ENCODE peak calls at places on chromosome 16, in six cellular contexts. One of them, this sample, is unnamed.
A peak's percentile ranks its signal among the peaks of the same experiment; 100 is the strongest.

GRCh38 chr16:78022347-78022746 is at the start of gene CLEC3A:
- DNase-seq in pancreas: no peak
- DNase-seq in kidney epithelial cell: no peak
- DNase-seq in stomach: no peak
- DNase-seq in PC-9: no peak
- DNase-seq in bronchial epithelial cell: no peak
- DNase-seq in this sample: no peak

GRCh38 chr16:70512456-70512855 is 10.9 kb downstream of the COG4 start:
- DNase-seq in pancreas: no peak
- DNase-seq in kidney epithelial cell: no peak
- DNase-seq in stomach: no peak
- DNase-seq in PC-9: no peak
- DNase-seq in bronchial epithelial cell: peak; percentile 94
- DNase-seq in this sample: no peak

GRCh38 chr16:71569621-71570020 is 7.3 kb downstream of the TAT start:
- DNase-seq in pancreas: no peak
- DNase-seq in kidney epithelial cell: no peak
- DNase-seq in stomach: no peak
- DNase-seq in PC-9: no peak
- DNase-seq in bronchial epithelial cell: no peak
- DNase-seq in this sample: no peak

GRCh38 chr16:11964761-11965539 is at the start of gene TNFRSF17:
- DNase-seq in pancreas: no peak
- DNase-seq in kidney epithelial cell: no peak
- DNase-seq in stomach: no peak
- DNase-seq in PC-9: no peak
- DNase-seq in bronchial epithelial cell: no peak
- DNase-seq in this sample: no peak

GRCh38 chr16:30348929-30349328 is 6.2 kb downstream of the CD2BP2 start:
- DNase-seq in pancreas: no peak
- DNase-seq in kidney epithelial cell: no peak
- DNase-seq in stomach: no peak
- DNase-seq in PC-9: no peak
- DNase-seq in bronchial epithelial cell: no peak
- DNase-seq in this sample: peak; percentile 19

GRCh38 chr16:54374136-54374535 is 87.5 kb upstream of the IRX3 start:
- DNase-seq in pancreas: no peak
- DNase-seq in kidney epithelial cell: peak; percentile 19
- DNase-seq in stomach: no peak
- DNase-seq in PC-9: no peak
- DNase-seq in bronchial epithelial cell: no peak
- DNase-seq in this sample: no peak

GRCh38 chr16:27364493-27365141 is 37.4 kb upstream of the IL21R start:
- DNase-seq in pancreas: no peak
- DNase-seq in kidney epithelial cell: no peak
- DNase-seq in stomach: peak; percentile 62
- DNase-seq in PC-9: peak; percentile 51
- DNase-seq in bronchial epithelial cell: peak; percentile 86
- DNase-seq in this sample: peak; percentile 67

GRCh38 chr16:57711-58110 is 4.1 kb downstream of the SNRNP25 start:
- DNase-seq in pancreas: no peak
- DNase-seq in kidney epithelial cell: no peak
- DNase-seq in stomach: no peak
- DNase-seq in PC-9: no peak
- DNase-seq in bronchial epithelial cell: no peak
- DNase-seq in this sample: no peak

GRCh38 chr16:61831351-61831933 is 204.8 kb downstream of the CDH8 start:
- DNase-seq in pancreas: no peak
- DNase-seq in kidney epithelial cell: no peak
- DNase-seq in stomach: no peak
- DNase-seq in PC-9: no peak
- DNase-seq in bronchial epithelial cell: no peak
- DNase-seq in this sample: no peak

GRCh38 chr16:69376393-69377059 is 9.3 kb downstream of the TERF2 start:
- DNase-seq in pancreas: no peak
- DNase-seq in kidney epithelial cell: no peak
- DNase-seq in stomach: no peak
- DNase-seq in PC-9: no peak
- DNase-seq in bronchial epithelial cell: no peak
- DNase-seq in this sample: no peak

GRCh38 chr16:46918400-46918799 is 34.2 kb downstream of the GPT2 start:
- DNase-seq in pancreas: no peak
- DNase-seq in kidney epithelial cell: no peak
- DNase-seq in stomach: no peak
- DNase-seq in PC-9: no peak
- DNase-seq in bronchial epithelial cell: no peak
- DNase-seq in this sample: no peak

GRCh38 chr16:11201498-11202259 is 54.3 kb downstream of the SOCS1 start:
- DNase-seq in pancreas: no peak
- DNase-seq in kidney epithelial cell: peak; percentile 63
- DNase-seq in stomach: peak; percentile 41
- DNase-seq in PC-9: peak; percentile 89
- DNase-seq in bronchial epithelial cell: peak; percentile 93
- DNase-seq in this sample: no peak

GRCh38 chr16:52526830-52527229 is 20.1 kb downstream of the TOX3 start:
- DNase-seq in pancreas: no peak
- DNase-seq in kidney epithelial cell: no peak
- DNase-seq in stomach: no peak
- DNase-seq in PC-9: no peak
- DNase-seq in bronchial epithelial cell: no peak
- DNase-seq in this sample: no peak

GRCh38 chr16:88309905-88310259 is 72.9 kb upstream of the ZNF469 start:
- DNase-seq in pancreas: no peak
- DNase-seq in kidney epithelial cell: no peak
- DNase-seq in stomach: no peak
- DNase-seq in PC-9: no peak
- DNase-seq in bronchial epithelial cell: no peak
- DNase-seq in this sample: no peak

GRCh38 chr16:5944971-5945370 is 847.4 kb upstream of the EEF2KMT start:
- DNase-seq in pancreas: no peak
- DNase-seq in kidney epithelial cell: no peak
- DNase-seq in stomach: no peak
- DNase-seq in PC-9: no peak
- DNase-seq in bronchial epithelial cell: peak; percentile 0
- DNase-seq in this sample: no peak

GRCh38 chr16:21684199-21684598 is 20.4 kb downstream of the OTOA start:
- DNase-seq in pancreas: no peak
- DNase-seq in kidney epithelial cell: no peak
- DNase-seq in stomach: no peak
- DNase-seq in PC-9: no peak
- DNase-seq in bronchial epithelial cell: no peak
- DNase-seq in this sample: no peak

GRCh38 chr16:84810518-84811273 is 9.1 kb upstream of the CRISPLD2 start:
- DNase-seq in pancreas: no peak
- DNase-seq in kidney epithelial cell: no peak
- DNase-seq in stomach: no peak
- DNase-seq in PC-9: no peak
- DNase-seq in bronchial epithelial cell: no peak
- DNase-seq in this sample: no peak

GRCh38 chr16:83813818-83814653 is 6.3 kb downstream of the HSBP1 start:
- DNase-seq in pancreas: peak; percentile 47
- DNase-seq in kidney epithelial cell: no peak
- DNase-seq in stomach: no peak
- DNase-seq in PC-9: no peak
- DNase-seq in bronchial epithelial cell: peak; percentile 69
- DNase-seq in this sample: no peak

GRCh38 chr16:86709103-86709502 is 130.8 kb downstream of the FOXL1 start:
- DNase-seq in pancreas: no peak
- DNase-seq in kidney epithelial cell: no peak
- DNase-seq in stomach: no peak
- DNase-seq in PC-9: no peak
- DNase-seq in bronchial epithelial cell: no peak
- DNase-seq in this sample: no peak

GRCh38 chr16:70482624-70483023 is 28.2 kb downstream of the FCSK start:
- DNase-seq in pancreas: no peak
- DNase-seq in kidney epithelial cell: no peak
- DNase-seq in stomach: no peak
- DNase-seq in PC-9: no peak
- DNase-seq in bronchial epithelial cell: no peak
- DNase-seq in this sample: no peak

GRCh38 chr16:14020141-14020540 is 51.0 kb upstream of the MRTFB start:
- DNase-seq in pancreas: no peak
- DNase-seq in kidney epithelial cell: no peak
- DNase-seq in stomach: no peak
- DNase-seq in PC-9: no peak
- DNase-seq in bronchial epithelial cell: no peak
- DNase-seq in this sample: no peak

GRCh38 chr16:80285089-80285488 is 255.7 kb upstream of the DYNLRB2 start:
- DNase-seq in pancreas: no peak
- DNase-seq in kidney epithelial cell: peak; percentile 85
- DNase-seq in stomach: no peak
- DNase-seq in PC-9: no peak
- DNase-seq in bronchial epithelial cell: peak; percentile 95
- DNase-seq in this sample: no peak

DNA sequence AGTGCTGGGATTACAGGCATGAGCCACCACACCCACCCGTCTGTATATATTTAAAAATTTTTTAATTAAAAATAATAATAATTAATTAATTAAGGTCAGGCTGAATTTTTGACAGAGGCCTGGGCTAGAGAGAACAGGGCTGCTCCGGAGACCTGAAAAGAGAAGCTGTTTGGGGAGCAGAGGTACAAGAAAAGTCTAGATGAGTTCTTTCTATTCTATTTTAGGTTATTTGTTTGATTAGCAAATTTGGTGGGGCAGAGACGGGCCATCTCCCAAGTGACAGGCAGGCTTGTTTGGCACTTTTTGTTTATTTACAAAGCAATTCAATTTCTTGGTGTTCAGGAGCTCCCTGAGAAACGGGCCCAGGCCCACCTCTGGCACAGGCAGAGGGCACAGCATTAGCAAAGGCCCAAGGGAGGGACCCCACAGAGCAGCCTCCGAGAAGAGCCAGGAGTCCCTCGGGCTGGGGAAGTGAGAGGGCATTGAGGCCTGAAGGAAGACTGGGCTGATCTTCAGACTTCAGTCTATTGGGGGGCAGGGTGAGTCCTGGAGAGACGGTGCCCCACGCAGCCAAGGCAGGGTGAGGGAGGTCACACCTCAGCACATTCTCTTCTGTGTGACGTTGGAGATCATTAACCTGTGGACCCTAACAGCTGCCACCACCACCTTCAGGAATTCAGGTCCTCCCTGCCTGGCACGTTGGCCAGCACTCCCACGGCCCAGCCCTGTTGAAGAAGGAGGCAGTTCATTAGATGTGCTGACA is 10.8 kb upstream of the RIPOR1 start:
- DNase-seq in pancreas: no peak
- DNase-seq in kidney epithelial cell: no peak
- DNase-seq in stomach: no peak
- DNase-seq in PC-9: no peak
- DNase-seq in bronchial epithelial cell: no peak
- DNase-seq in this sample: no peak
- H3K4me3 ChIP-seq in pancreas: no peak overlapping the region
- H3K4me3 ChIP-seq in kidney epithelial cell: no peak overlapping the region
- H3K4me3 ChIP-seq in stomach: no peak overlapping the region
- H3K4me3 ChIP-seq in PC-9: no peak overlapping the region
- H3K4me3 ChIP-seq in bronchial epithelial cell: no peak overlapping the region
- H3K4me3 ChIP-seq in this sample: no peak overlapping the region

GRCh38 chr16:3602320-3602653 is 9.1 kb downstream of the SLX4 start:
- DNase-seq in pancreas: no peak
- DNase-seq in kidney epithelial cell: no peak
- DNase-seq in stomach: no peak
- DNase-seq in PC-9: no peak
- DNase-seq in bronchial epithelial cell: no peak
- DNase-seq in this sample: peak; percentile 12
- H3K36me3 ChIP-seq in pancreas: no peaks in the 10 kb centered on the region
- H3K36me3 ChIP-seq in kidney epithelial cell: no peaks in the 10 kb centered on the region
- H3K36me3 ChIP-seq in stomach: peaks cover 56% of the 10 kb centered on the region
- H3K36me3 ChIP-seq in PC-9: no peaks in the 10 kb centered on the region
- H3K36me3 ChIP-seq in bronchial epithelial cell: peaks cover 1% of the 10 kb centered on the region
- H3K36me3 ChIP-seq in this sample: peaks cover 11% of the 10 kb centered on the region

DNA sequence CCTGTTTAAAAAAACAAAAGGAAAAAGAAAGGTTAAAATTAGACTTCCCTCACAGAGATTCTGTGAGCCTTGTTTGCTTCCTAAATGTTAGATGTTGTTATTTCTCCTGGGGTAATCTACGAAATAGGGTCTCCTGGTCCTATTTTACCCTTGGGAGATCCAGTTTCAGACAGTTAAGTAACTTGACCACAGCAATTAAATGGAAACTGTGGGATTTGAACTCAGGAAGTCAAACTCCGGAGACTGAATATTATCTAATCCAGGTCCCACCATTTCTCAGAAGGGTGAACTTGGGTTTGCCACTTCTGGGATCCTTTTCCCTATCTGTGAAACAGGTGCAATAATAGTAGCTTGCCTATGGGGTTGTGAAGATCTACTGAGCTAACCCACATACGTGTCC is 6.4 kb upstream of the TMC5 start:
- DNase-seq in pancreas: no peak
- DNase-seq in kidney epithelial cell: no peak
- DNase-seq in stomach: no peak
- DNase-seq in PC-9: no peak
- DNase-seq in bronchial epithelial cell: no peak
- DNase-seq in this sample: no peak
- H3K4me3 ChIP-seq in pancreas: peak overlapping the region; percentile 38
- H3K4me3 ChIP-seq in kidney epithelial cell: no peak overlapping the region
- H3K4me3 ChIP-seq in stomach: peak overlapping the region; percentile 55
- H3K4me3 ChIP-seq in PC-9: peak overlapping the region; percentile 79
- H3K4me3 ChIP-seq in bronchial epithelial cell: no peak overlapping the region
- H3K4me3 ChIP-seq in this sample: peak overlapping the region; percentile 55

GRCh38 chr16:89525146-89525913 is 17.1 kb downstream of the SPG7 start:
- DNase-seq in pancreas: no peak
- DNase-seq in kidney epithelial cell: no peak
- DNase-seq in stomach: no peak
- DNase-seq in PC-9: no peak
- DNase-seq in bronchial epithelial cell: no peak
- DNase-seq in this sample: no peak

GRCh38 chr16:89522287-89522686 is 14.1 kb downstream of the SPG7 start:
- DNase-seq in pancreas: no peak
- DNase-seq in kidney epithelial cell: no peak
- DNase-seq in stomach: no peak
- DNase-seq in PC-9: no peak
- DNase-seq in bronchial epithelial cell: no peak
- DNase-seq in this sample: no peak

GRCh38 chr16:89529097-89529496 is 20.9 kb downstream of the SPG7 start:
- DNase-seq in pancreas: no peak
- DNase-seq in kidney epithelial cell: no peak
- DNase-seq in stomach: no peak
- DNase-seq in PC-9: no peak
- DNase-seq in bronchial epithelial cell: no peak
- DNase-seq in this sample: no peak

GRCh38 chr16:89519881-89520280 is 11.7 kb downstream of the SPG7 start:
- DNase-seq in pancreas: no peak
- DNase-seq in kidney epithelial cell: no peak
- DNase-seq in stomach: no peak
- DNase-seq in PC-9: no peak
- DNase-seq in bronchial epithelial cell: no peak
- DNase-seq in this sample: no peak

DNA sequence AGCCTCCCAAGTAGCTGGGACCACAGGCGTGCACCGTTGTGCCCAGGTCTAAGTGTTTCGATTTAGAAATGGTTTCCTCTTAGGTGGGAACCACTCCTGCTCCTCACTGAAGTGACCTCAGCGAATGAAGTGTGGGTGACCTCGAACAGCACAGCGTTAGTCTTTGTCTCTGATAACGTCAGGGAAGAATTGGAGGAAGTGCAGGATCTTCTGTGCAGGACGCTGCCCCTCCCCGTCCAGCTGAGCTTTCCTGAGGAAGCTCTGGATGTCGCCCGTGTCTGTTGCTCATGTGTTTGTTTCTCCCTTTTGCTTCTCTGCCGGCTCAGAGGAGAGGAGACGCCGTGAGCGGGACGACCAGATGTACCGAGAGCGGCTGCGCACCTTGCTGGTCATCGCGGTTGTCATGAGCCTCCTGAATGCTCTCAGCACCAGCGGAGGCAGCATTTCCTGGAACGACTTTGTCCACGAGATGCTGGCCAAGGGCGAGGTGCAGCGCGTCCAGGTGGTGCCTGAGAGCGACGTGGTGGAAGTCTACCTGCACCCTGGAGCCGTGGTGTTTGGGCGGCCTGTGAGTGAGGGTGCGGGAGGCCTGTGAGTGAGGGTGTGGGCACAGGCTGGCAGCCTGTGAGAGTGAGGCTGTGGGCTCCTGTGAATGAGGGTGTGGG is 15.6 kb downstream of the SPG7 start:
- DNase-seq in pancreas: no peak
- DNase-seq in kidney epithelial cell: no peak
- DNase-seq in stomach: no peak
- DNase-seq in PC-9: no peak
- DNase-seq in bronchial epithelial cell: no peak
- DNase-seq in this sample: no peak
- H3K36me3 ChIP-seq in pancreas: peaks cover 31% of the 10 kb centered on the region
- H3K36me3 ChIP-seq in kidney epithelial cell: peaks cover 3% of the 10 kb centered on the region
- H3K36me3 ChIP-seq in stomach: peaks cover 100% of the 10 kb centered on the region
- H3K36me3 ChIP-seq in PC-9: peaks cover 5% of the 10 kb centered on the region
- H3K36me3 ChIP-seq in bronchial epithelial cell: peaks cover 19% of the 10 kb centered on the region
- H3K36me3 ChIP-seq in this sample: peaks cover 93% of the 10 kb centered on the region

This sample was measured in upper lobe of right lung.